ENCODE peak calls at places on chromosome 2, in four cellular contexts. One of them, this sample, is unnamed.

GRCh38 chr2:28624798-28625701 is 126.6 kb upstream of the PPP1CB start:
- DNase-seq in sciatic nerve: peak
- DNase-seq in COR-L47: no peak
- DNase-seq in MV-4-11: peak
- DNase-seq in this sample: no peak

GRCh38 chr2:37573406-37573805 is 98.0 kb downstream of the CDC42EP3 start:
- DNase-seq in sciatic nerve: no peak
- DNase-seq in COR-L47: no peak
- DNase-seq in MV-4-11: no peak
- DNase-seq in this sample: no peak

GRCh38 chr2:28621172-28622100 is 125.6 kb downstream of the PLB1 start:
- DNase-seq in sciatic nerve: peak
- DNase-seq in COR-L47: peak
- DNase-seq in MV-4-11: peak
- DNase-seq in this sample: peak

GRCh38 chr2:151771599-151772358 is 37.5 kb upstream of the NEB start:
- DNase-seq in sciatic nerve: no peak
- DNase-seq in COR-L47: no peak
- DNase-seq in MV-4-11: peak
- DNase-seq in this sample: peak

GRCh38 chr2:236986524-236987330 is 99.0 kb upstream of the COPS8 start:
- DNase-seq in sciatic nerve: no peak
- DNase-seq in COR-L47: peak
- DNase-seq in MV-4-11: no peak
- DNase-seq in this sample: no peak

GRCh38 chr2:240460243-240460630 is 24.8 kb downstream of the GPC1 start:
- DNase-seq in sciatic nerve: peak
- DNase-seq in COR-L47: no peak
- DNase-seq in MV-4-11: no peak
- DNase-seq in this sample: no peak

GRCh38 chr2:12619975-12620374 is 96.8 kb upstream of the TRIB2 start:
- DNase-seq in sciatic nerve: peak
- DNase-seq in COR-L47: no peak
- DNase-seq in MV-4-11: no peak
- DNase-seq in this sample: no peak

GRCh38 chr2:16203069-16203468 is 262.7 kb downstream of the MYCN start:
- DNase-seq in sciatic nerve: no peak
- DNase-seq in COR-L47: no peak
- DNase-seq in MV-4-11: no peak
- DNase-seq in this sample: no peak

GRCh38 chr2:238106698-238107524 is 6.8 kb downstream of the ESPNL start:
- DNase-seq in sciatic nerve: peak
- DNase-seq in COR-L47: no peak
- DNase-seq in MV-4-11: peak
- DNase-seq in this sample: no peak

This sample was measured in hypothalamus.